ENCODE peak calls at places on chromosomes 5 and 9, in six cellular contexts. One of them, this sample, is unnamed.

GRCh38 chr5:91381134-91381773 is 1.9 kb downstream of the ARRDC3 start:
- ATAC-seq in GM12878: no peak
- ATAC-seq in HCT116: no peak
- ATAC-seq in K562: no peak
- ATAC-seq in upper lobe of left lung: no peak
- ATAC-seq in HepG2: no peak
- ATAC-seq in this sample: no peak

GRCh38 chr9:98506422-98507054 is 202.2 kb downstream of the GABBR2 start:
- ATAC-seq in GM12878: no peak
- ATAC-seq in HCT116: no peak
- ATAC-seq in K562: no peak
- ATAC-seq in HepG2: no peak
- ATAC-seq in upper lobe of left lung: peak; percentile 31
- ATAC-seq in this sample: no peak

GRCh38 chr5:156582193-156582598 is 255.2 kb downstream of the SGCD start:
- ATAC-seq in HepG2: no peak
- ATAC-seq in upper lobe of left lung: no peak
- ATAC-seq in GM12878: no peak
- ATAC-seq in K562: no peak
- ATAC-seq in HCT116: no peak
- ATAC-seq in this sample: peak; percentile 83

GRCh38 chr5:144060598-144060997 is 109.9 kb downstream of the YIPF5 start:
- ATAC-seq in upper lobe of left lung: no peak
- ATAC-seq in HCT116: no peak
- ATAC-seq in HepG2: no peak
- ATAC-seq in GM12878: no peak
- ATAC-seq in K562: no peak
- ATAC-seq in this sample: no peak

GRCh38 chr9:120402741-120403542 is 177.0 kb downstream of the CDK5RAP2 start:
- ATAC-seq in K562: peak; percentile 88
- ATAC-seq in HCT116: peak; percentile 89
- ATAC-seq in upper lobe of left lung: peak; percentile 78
- ATAC-seq in HepG2: peak; percentile 33
- ATAC-seq in GM12878: no peak
- ATAC-seq in this sample: no peak

GRCh38 chr5:179137643-179138567 is 77.7 kb downstream of the ZNF354C start:
- ATAC-seq in HepG2: no peak
- ATAC-seq in GM12878: no peak
- ATAC-seq in HCT116: no peak
- ATAC-seq in upper lobe of left lung: no peak
- ATAC-seq in K562: no peak
- ATAC-seq in this sample: no peak

GRCh38 chr9:137055385-137056364 is 1.8 kb upstream of the ENTPD2 start:
- ATAC-seq in GM12878: no peak
- ATAC-seq in HepG2: peak; percentile 79
- ATAC-seq in HCT116: no peak
- ATAC-seq in K562: no peak
- ATAC-seq in upper lobe of left lung: peak; percentile 85
- ATAC-seq in this sample: peak; percentile 86

GRCh38 chr5:180154821-180155220 is 54.2 kb downstream of the RASGEF1C start:
- ATAC-seq in upper lobe of left lung: no peak
- ATAC-seq in HCT116: no peak
- ATAC-seq in HepG2: no peak
- ATAC-seq in K562: no peak
- ATAC-seq in GM12878: no peak
- ATAC-seq in this sample: no peak

GRCh38 chr9:18424132-18424531 is 49.8 kb upstream of the ADAMTSL1 start:
- ATAC-seq in HCT116: no peak
- ATAC-seq in GM12878: no peak
- ATAC-seq in HepG2: peak; percentile 69
- ATAC-seq in upper lobe of left lung: no peak
- ATAC-seq in K562: no peak
- ATAC-seq in this sample: no peak

GRCh38 chr9:3677541-3677940 is 151.7 kb upstream of the RFX3 start:
- ATAC-seq in GM12878: no peak
- ATAC-seq in K562: no peak
- ATAC-seq in HCT116: no peak
- ATAC-seq in HepG2: no peak
- ATAC-seq in upper lobe of left lung: no peak
- ATAC-seq in this sample: no peak

GRCh38 chr5:136018814-136019777 is 9.7 kb upstream of the TGFBI start:
- ATAC-seq in upper lobe of left lung: peak; percentile 82
- ATAC-seq in HCT116: no peak
- ATAC-seq in HepG2: peak; percentile 86
- ATAC-seq in K562: no peak
- ATAC-seq in GM12878: no peak
- ATAC-seq in this sample: peak; percentile 76

GRCh38 chr5:90965110-90965676 is 406.6 kb downstream of the ADGRV1 start:
- ATAC-seq in K562: no peak
- ATAC-seq in HepG2: no peak
- ATAC-seq in GM12878: no peak
- ATAC-seq in HCT116: no peak
- ATAC-seq in upper lobe of left lung: no peak
- ATAC-seq in this sample: no peak

GRCh38 chr9:5922192-5922591 is 31.5 kb downstream of the MLANA start:
- ATAC-seq in HepG2: no peak
- ATAC-seq in upper lobe of left lung: no peak
- ATAC-seq in K562: no peak
- ATAC-seq in HCT116: no peak
- ATAC-seq in GM12878: peak; percentile 71
- ATAC-seq in this sample: no peak

GRCh38 chr5:105739732-105740131 is 1931.0 kb downstream of the EFNA5 start:
- ATAC-seq in HCT116: no peak
- ATAC-seq in upper lobe of left lung: no peak
- ATAC-seq in GM12878: peak; percentile 63
- ATAC-seq in K562: no peak
- ATAC-seq in HepG2: no peak
- ATAC-seq in this sample: no peak

GRCh38 chr9:91187965-91188344 is 173.8 kb downstream of the AUH start:
- ATAC-seq in HCT116: no peak
- ATAC-seq in K562: no peak
- ATAC-seq in GM12878: no peak
- ATAC-seq in HepG2: no peak
- ATAC-seq in upper lobe of left lung: no peak
- ATAC-seq in this sample: peak; percentile 29

GRCh38 chr5:10673407-10673806 is 87.6 kb downstream of the DAP start:
- ATAC-seq in HepG2: peak; percentile 12
- ATAC-seq in K562: no peak
- ATAC-seq in upper lobe of left lung: no peak
- ATAC-seq in HCT116: no peak
- ATAC-seq in GM12878: peak; percentile 40
- ATAC-seq in this sample: no peak

GRCh38 chr9:71910602-71911060 is 362 bp downstream of the ABHD17B start:
- ATAC-seq in HepG2: peak; percentile 24
- ATAC-seq in K562: peak; percentile 45
- ATAC-seq in HCT116: peak; percentile 21
- ATAC-seq in GM12878: peak; percentile 37
- ATAC-seq in upper lobe of left lung: peak; percentile 60
- ATAC-seq in this sample: peak; percentile 31

GRCh38 chr9:134391319-134392231 is 65.3 kb downstream of the RXRA start:
- ATAC-seq in HCT116: no peak
- ATAC-seq in HepG2: no peak
- ATAC-seq in GM12878: peak; percentile 72
- ATAC-seq in upper lobe of left lung: no peak
- ATAC-seq in K562: no peak
- ATAC-seq in this sample: no peak

GRCh38 chr5:95900383-95900958 is 61.2 kb downstream of the ELL2 start:
- ATAC-seq in K562: peak; percentile 68
- ATAC-seq in HepG2: peak; percentile 36
- ATAC-seq in GM12878: no peak
- ATAC-seq in upper lobe of left lung: peak; percentile 54
- ATAC-seq in HCT116: no peak
- ATAC-seq in this sample: peak; percentile 70

GRCh38 chr9:76336027-76336426 is 58.2 kb downstream of the RFK start:
- ATAC-seq in HepG2: no peak
- ATAC-seq in HCT116: no peak
- ATAC-seq in upper lobe of left lung: no peak
- ATAC-seq in GM12878: no peak
- ATAC-seq in K562: no peak
- ATAC-seq in this sample: no peak

GRCh38 chr5:87388129-87388528 is 24.6 kb downstream of the CCNH start:
- ATAC-seq in K562: no peak
- ATAC-seq in HCT116: no peak
- ATAC-seq in upper lobe of left lung: no peak
- ATAC-seq in GM12878: no peak
- ATAC-seq in HepG2: no peak
- ATAC-seq in this sample: no peak

GRCh38 chr9:33881635-33882034 is 64.7 kb downstream of the UBE2R2 start:
- ATAC-seq in GM12878: no peak
- ATAC-seq in HCT116: no peak
- ATAC-seq in upper lobe of left lung: no peak
- ATAC-seq in HepG2: no peak
- ATAC-seq in K562: no peak
- ATAC-seq in this sample: no peak

GRCh38 chr5:171272996-171273970 is 35.8 kb upstream of the TLX3 start:
- ATAC-seq in HepG2: peak; percentile 80
- ATAC-seq in upper lobe of left lung: no peak
- ATAC-seq in HCT116: peak; percentile 97
- ATAC-seq in GM12878: peak; percentile 77
- ATAC-seq in K562: peak; percentile 85
- ATAC-seq in this sample: no peak

GRCh38 chr9:33125871-33126822 is 41.0 kb downstream of the B4GALT1 start:
- ATAC-seq in HCT116: peak; percentile 34
- ATAC-seq in HepG2: no peak
- ATAC-seq in K562: peak; percentile 85
- ATAC-seq in upper lobe of left lung: peak; percentile 43
- ATAC-seq in GM12878: peak; percentile 5
- ATAC-seq in this sample: no peak

GRCh38 chr5:76670508-76670907 is 45.4 kb upstream of the F2R start:
- ATAC-seq in GM12878: no peak
- ATAC-seq in K562: no peak
- ATAC-seq in upper lobe of left lung: no peak
- ATAC-seq in HepG2: no peak
- ATAC-seq in HCT116: no peak
- ATAC-seq in this sample: no peak

GRCh38 chr5:169670769-169671525 is 33.9 kb downstream of the DOCK2 start:
- ATAC-seq in K562: no peak
- ATAC-seq in HCT116: no peak
- ATAC-seq in upper lobe of left lung: no peak
- ATAC-seq in HepG2: no peak
- ATAC-seq in GM12878: peak; percentile 98
- ATAC-seq in this sample: no peak

GRCh38 chr9:70490478-70490877 is 76.0 kb upstream of the KLF9 start:
- ATAC-seq in HepG2: peak; percentile 49
- ATAC-seq in GM12878: no peak
- ATAC-seq in HCT116: no peak
- ATAC-seq in upper lobe of left lung: no peak
- ATAC-seq in K562: peak; percentile 59
- ATAC-seq in this sample: no peak

GRCh38 chr9:22169732-22170131 is 160.6 kb upstream of the CDKN2B start:
- ATAC-seq in HCT116: no peak
- ATAC-seq in K562: no peak
- ATAC-seq in upper lobe of left lung: peak; percentile 79
- ATAC-seq in HepG2: no peak
- ATAC-seq in GM12878: no peak
- ATAC-seq in this sample: no peak

GRCh38 chr5:114387433-114387832 is 25.6 kb downstream of the KCNN2 start:
- ATAC-seq in upper lobe of left lung: no peak
- ATAC-seq in GM12878: peak; percentile 40
- ATAC-seq in HepG2: no peak
- ATAC-seq in K562: no peak
- ATAC-seq in HCT116: no peak
- ATAC-seq in this sample: no peak

GRCh38 chr5:126695081-126695480 is 81.9 kb upstream of the LMNB1 start:
- ATAC-seq in K562: no peak
- ATAC-seq in upper lobe of left lung: no peak
- ATAC-seq in HepG2: no peak
- ATAC-seq in HCT116: no peak
- ATAC-seq in GM12878: no peak
- ATAC-seq in this sample: no peak

DNA sequence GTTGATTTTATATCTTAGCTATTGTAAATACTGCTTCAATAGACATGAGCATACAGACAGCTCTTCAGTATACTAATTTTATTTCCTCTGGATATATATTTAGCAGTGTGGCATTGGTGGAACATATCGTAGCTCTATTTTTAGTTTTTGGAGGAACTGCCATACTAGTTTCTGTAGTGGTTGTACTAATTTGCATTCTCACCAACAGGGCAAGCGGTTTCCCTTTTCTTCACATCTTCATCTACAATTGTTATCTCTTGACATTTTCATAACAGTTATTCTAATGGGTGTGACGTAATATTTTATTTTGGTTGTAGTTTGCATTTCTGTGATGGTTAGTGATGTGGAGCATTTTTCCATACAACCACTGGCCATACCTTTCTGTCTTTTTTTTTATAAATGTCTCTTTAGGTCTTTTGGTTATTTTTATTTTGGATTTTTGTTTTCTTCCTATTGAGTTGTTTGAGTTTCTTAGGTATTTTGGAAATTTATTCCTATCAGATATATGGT is 32.5 kb downstream of the TAF11L14 start:
- ATAC-seq in HCT116: no peak
- ATAC-seq in K562: no peak
- ATAC-seq in GM12878: no peak
- ATAC-seq in upper lobe of left lung: no peak
- ATAC-seq in HepG2: no peak
- ATAC-seq in this sample: no peak
- TF ChIP-seq POLR2AphosphoS5 in HCT116: no peak
- TF ChIP-seq POLR2AphosphoS5 in K562: no peak
- TF ChIP-seq POLR2AphosphoS5 in GM12878: no peak
- TF ChIP-seq POLR2AphosphoS5 in upper lobe of left lung: no peak
- TF ChIP-seq POLR2AphosphoS5 in HepG2: no peak
- TF ChIP-seq POLR2AphosphoS5 in this sample: no peak

GRCh38 chr9:128127568-128127989 is at the start of gene PTGES2:
- ATAC-seq in HepG2: peak; percentile 66
- ATAC-seq in HCT116: peak; percentile 71
- ATAC-seq in GM12878: peak; percentile 81
- ATAC-seq in upper lobe of left lung: peak; percentile 94
- ATAC-seq in K562: peak; percentile 86
- ATAC-seq in this sample: peak; percentile 87
- TF ChIP-seq POLR2A in HepG2: peak; percentile 60
- TF ChIP-seq POLR2A in HCT116: peak; percentile 67
- TF ChIP-seq POLR2A in GM12878: peak; percentile 58
- TF ChIP-seq POLR2A in upper lobe of left lung: peak; percentile 54
- TF ChIP-seq POLR2A in K562: no peak
- TF ChIP-seq POLR2A in this sample: no peak

GRCh38 chr9:128455849-128456612 is at the start of gene ODF2:
- ATAC-seq in GM12878: peak; percentile 95
- ATAC-seq in upper lobe of left lung: peak; percentile 96
- ATAC-seq in HepG2: peak; percentile 90
- ATAC-seq in HCT116: peak; percentile 89
- ATAC-seq in K562: peak; percentile 96
- ATAC-seq in this sample: peak; percentile 97
- TF ChIP-seq POLR2AphosphoS5 in GM12878: peak; percentile 85
- TF ChIP-seq POLR2AphosphoS5 in upper lobe of left lung: peak; percentile 66
- TF ChIP-seq POLR2AphosphoS5 in HepG2: peak; percentile 69
- TF ChIP-seq POLR2AphosphoS5 in HCT116: peak; percentile 87
- TF ChIP-seq POLR2AphosphoS5 in K562: peak; percentile 80
- TF ChIP-seq POLR2AphosphoS5 in this sample: peak; percentile 74

GRCh38 chr5:158744226-158744625 is 355.5 kb downstream of the EBF1 start:
- ATAC-seq in HCT116: no peak
- ATAC-seq in K562: no peak
- ATAC-seq in GM12878: no peak
- ATAC-seq in HepG2: no peak
- ATAC-seq in upper lobe of left lung: no peak
- ATAC-seq in this sample: no peak
- TF ChIP-seq POLR2A in HCT116: no peak
- TF ChIP-seq POLR2A in K562: no peak
- TF ChIP-seq POLR2A in GM12878: no peak
- TF ChIP-seq POLR2A in HepG2: no peak
- TF ChIP-seq POLR2A in upper lobe of left lung: no peak
- TF ChIP-seq POLR2A in this sample: no peak

This sample was measured in gastroesophageal sphincter.